ENCODE peak calls at places on chromosomes 2 and 18, in four cellular contexts. Y, N, J and K are unnamed samples.

GRCh38 chr2:144143294-144144092 is 376.4 kb downstream of the ZEB2 start:
- DNase-seq in Y (no peak), N (no peak), J (no peak), K (peak; percentile 23)

GRCh38 chr2:130183500-130184373 is 1.7 kb downstream of the MZT2B start:
- DNase-seq in Y (no peak), N (peak; percentile 11), J (no peak), K (peak; percentile 21)

GRCh38 chr2:60516826-60517225 is 36.6 kb downstream of the BCL11A start:
- DNase-seq in Y (no peak), N (no peak), J (no peak), K (no peak)

GRCh38 chr2:127398239-127398590 is 10.4 kb upstream of the MAP3K2 start:
- DNase-seq in Y (no peak), N (peak; percentile 93), J (peak; percentile 84), K (peak; percentile 91)

GRCh38 chr2:176167398-176167797 is 10.3 kb downstream of the HOXD3 start:
- DNase-seq in Y (no peak), N (no peak), J (no peak), K (no peak)

GRCh38 chr18:56576826-56577573 is 61.4 kb downstream of the TXNL1 start:
- DNase-seq in Y (no peak), N (peak; percentile 19), J (no peak), K (no peak)

GRCh38 chr2:84424152-84424551 is 34.9 kb downstream of the SUCLG1 start:
- DNase-seq in Y (no peak), N (peak; percentile 33), J (no peak), K (peak; percentile 25)

GRCh38 chr2:6080837-6081541 is 388.8 kb downstream of the SOX11 start:
- DNase-seq in Y (no peak), N (no peak), J (no peak), K (no peak)

GRCh38 chr2:223010641-223011040 is 41.3 kb upstream of the KCNE4 start:
- DNase-seq in Y (no peak), N (peak; percentile 96), J (no peak), K (no peak)

GRCh38 chr2:60407398-60407797 is 146.1 kb downstream of the BCL11A start:
- DNase-seq in Y (no peak), N (no peak), J (no peak), K (no peak)

GRCh38 chr2:182435754-182436153 is 8.9 kb upstream of the PDE1A start:
- DNase-seq in Y (no peak), N (peak; percentile 65), J (no peak), K (no peak)

GRCh38 chr18:9868857-9869712 is 16.7 kb upstream of the TXNDC2 start:
- DNase-seq in Y (no peak), N (no peak), J (no peak), K (no peak)

GRCh38 chr18:457533-457932 is 43.0 kb downstream of the COLEC12 start:
- DNase-seq in Y (no peak), N (peak; percentile 48), J (no peak), K (peak; percentile 60)

GRCh38 chr2:133602538-133602937 is 34.3 kb upstream of the NCKAP5 start:
- DNase-seq in Y (no peak), N (no peak), J (no peak), K (no peak)

GRCh38 chr2:38095079-38095478 is 19.1 kb upstream of the CYP1B1 start:
- DNase-seq in Y (no peak), N (no peak), J (no peak), K (no peak)

GRCh38 chr2:28586864-28587263 is 91.0 kb downstream of the PLB1 start:
- DNase-seq in Y (no peak), N (no peak), J (no peak), K (no peak)

GRCh38 chr2:29196792-29197788 is 81.9 kb downstream of the CLIP4 start:
- DNase-seq in Y (peak; percentile 34), N (peak; percentile 47), J (peak; percentile 78), K (peak; percentile 56)

GRCh38 chr2:10006248-10007147 is 36.9 kb upstream of the KLF11 start:
- DNase-seq in Y (no peak), N (no peak), J (no peak), K (no peak)

GRCh38 chr2:84539729-84540128 is 23.4 kb downstream of the DNAH6 start:
- DNase-seq in Y (no peak), N (no peak), J (no peak), K (no peak)

GRCh38 chr2:160920791-160921303 is 239.4 kb upstream of the TANK start:
- DNase-seq in Y (no peak), N (peak; percentile 95), J (no peak), K (peak; percentile 44)

DNA sequence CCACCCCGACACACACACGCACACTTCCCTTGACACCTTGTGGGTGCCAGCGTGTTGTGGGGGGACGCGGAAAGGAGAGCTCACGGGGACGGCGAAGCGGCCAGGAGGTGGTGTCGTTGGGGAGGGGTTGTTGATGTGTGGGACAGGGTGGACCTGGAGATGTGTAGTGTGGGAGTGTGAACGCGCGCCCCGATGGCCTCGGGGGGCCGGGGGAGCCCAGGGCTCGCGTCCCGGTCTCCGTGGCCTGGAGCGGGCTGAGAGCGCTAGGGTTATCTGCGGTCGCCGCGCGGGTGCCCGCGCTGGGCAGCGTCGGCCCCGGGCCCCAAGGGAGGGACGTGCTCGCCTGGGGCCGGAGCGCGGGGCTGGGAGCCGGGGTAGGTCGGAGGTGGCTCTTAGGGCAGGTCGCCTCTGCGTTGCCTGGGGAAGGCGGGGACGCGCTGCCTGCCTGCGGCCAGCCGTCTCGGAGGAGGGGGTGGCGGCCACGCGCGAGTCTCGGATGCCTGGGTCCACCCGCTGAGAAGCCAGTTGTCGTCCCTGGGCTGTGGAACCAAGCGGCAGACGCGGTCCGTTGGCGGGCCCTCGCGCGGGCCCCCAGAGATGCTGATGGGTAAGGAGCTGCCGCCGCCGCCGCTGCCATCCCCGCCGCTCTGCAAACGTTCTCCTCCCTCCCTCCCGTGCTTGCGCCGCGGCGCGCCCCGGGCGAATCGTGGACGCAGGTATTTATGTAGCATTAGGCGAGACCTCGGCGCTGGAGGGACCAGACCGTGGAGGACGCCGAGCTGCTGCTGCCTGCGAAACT is 1.6 kb downstream of the KLHL29 start:
- DNase-seq in Y (no peak), N (no peak), J (no peak), K (peak; percentile 24)
- TF ChIP-seq FOS in Y (no peak), N (no peak), J (no peak), K (no peak)

GRCh38 chr2:75561566-75562512 is 1.1 kb upstream of the EVA1A start:
- DNase-seq in Y (no peak), N (peak; percentile 55), J (no peak), K (no peak)
- TF ChIP-seq FOS in Y (no peak), N (no peak), J (no peak), K (no peak)

DNA sequence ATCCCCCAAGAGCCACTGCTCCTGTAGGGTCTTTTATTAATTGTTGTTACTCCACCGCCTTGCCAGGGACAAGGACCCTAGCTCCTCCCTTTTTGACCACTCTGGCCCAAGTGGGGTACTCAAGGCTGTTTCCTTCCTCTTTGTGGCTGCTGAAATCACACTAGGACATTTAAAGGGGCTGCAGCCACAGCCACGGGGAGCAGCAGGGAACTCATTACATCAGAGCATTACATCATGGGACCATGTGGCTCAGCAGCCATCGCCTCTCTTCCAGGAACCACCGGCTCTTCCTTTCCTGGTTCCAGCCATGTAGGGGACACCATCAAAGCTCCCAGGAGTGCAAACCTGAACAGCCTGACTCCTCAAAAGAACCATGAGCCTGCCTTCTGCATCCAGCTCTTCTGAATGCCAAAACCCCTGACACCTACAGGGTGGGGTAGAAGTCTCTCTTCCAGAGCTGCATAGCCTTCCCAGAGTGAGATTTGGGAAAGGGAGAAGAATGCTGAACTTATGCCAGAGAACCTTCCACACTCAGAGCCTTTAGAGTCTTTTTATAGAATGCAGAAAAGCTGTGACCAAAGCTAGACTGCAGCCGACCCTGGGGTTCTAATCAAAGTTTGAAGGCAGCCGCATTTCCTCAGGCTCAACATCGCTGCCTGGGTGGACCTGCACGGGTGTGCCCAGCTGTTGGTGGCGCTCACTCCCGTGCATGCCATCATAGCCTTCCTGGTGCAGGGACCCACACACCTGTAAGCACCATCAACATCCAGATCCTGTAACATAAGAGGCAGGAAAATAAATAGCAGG is 121.7 kb downstream of the KLHL29 start:
- DNase-seq in Y (no peak), N (no peak), J (no peak), K (no peak)
- TF ChIP-seq FOS in Y (no peak), N (no peak), J (no peak), K (no peak)

GRCh38 chr2:73414651-73415050 is 29.0 kb downstream of the ALMS1 start:
- DNase-seq in Y (no peak), N (peak; percentile 57), J (no peak), K (no peak)

GRCh38 chr2:73423913-73424312 is 38.3 kb downstream of the ALMS1 start:
- DNase-seq in Y (no peak), N (no peak), J (no peak), K (no peak)

GRCh38 chr2:73415906-73416305 is 30.3 kb downstream of the ALMS1 start:
- DNase-seq in Y (no peak), N (peak; percentile 23), J (no peak), K (no peak)

DNA sequence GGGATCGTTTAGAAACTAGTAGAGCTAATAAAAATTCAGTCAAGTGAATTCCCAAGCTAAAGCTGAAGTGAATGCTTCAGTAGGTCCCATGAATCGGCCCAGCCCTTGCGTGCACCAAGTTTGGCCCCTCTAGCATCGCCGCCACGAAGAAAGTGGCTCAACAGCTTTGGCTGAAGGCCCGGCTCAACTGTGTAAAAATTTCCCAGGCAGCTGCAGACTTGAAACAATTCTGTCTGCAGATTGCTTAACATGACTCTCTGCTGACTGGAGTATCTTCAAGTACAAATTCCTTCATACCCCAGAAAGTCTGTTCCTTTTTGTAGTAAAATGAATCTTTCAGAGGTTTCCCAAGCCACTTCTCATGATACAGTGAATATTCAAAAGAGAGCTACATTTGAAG is 32.7 kb downstream of the ALMS1 start:
- DNase-seq in Y (no peak), N (peak; percentile 91), J (no peak), K (no peak)
- TF ChIP-seq FOS in Y (no peak), N (no peak), J (no peak), K (no peak)